ENCODE peak calls at places on chromosomes 5 and 9, in eight cellular contexts. H is fibroblast of the conjunctiva, Y is activated gamma-delta T cell, G is mucosa of gallbladder, W is iPS-NIHi11, E is AG10803, N is Peyer's patch, P is T1000. V is an unnamed sample.

GRCh38 chr5:180193749-180194375 is 15.1 kb downstream of the RASGEF1C start:
- DNase-seq in W (no peak), Y (no peak), H (no peak), N (peak; percentile 23), P (no peak), G (no peak), E (no peak), V (no peak)

GRCh38 chr9:91599564-91599963 is 175.9 kb upstream of the NFIL3 start:
- DNase-seq in P (no peak), G (no peak), E (no peak), H (no peak), N (no peak), Y (no peak), W (no peak), V (no peak)

GRCh38 chr9:92350129-92350739 is 24.5 kb downstream of the CENPP start:
- DNase-seq in W (no peak), E (peak; percentile 79), P (no peak), H (peak; percentile 73), N (no peak), G (no peak), Y (no peak), V (no peak)

GRCh38 chr5:132737982-132738770 is 830 bp upstream of the KIF3A start:
- DNase-seq in Y (no peak), G (no peak), E (no peak), H (no peak), N (no peak), P (no peak), W (no peak), V (no peak)

GRCh38 chr5:3325811-3326568 is 269.6 kb upstream of the IRX1 start:
- DNase-seq in E (peak; percentile 18), W (no peak), P (no peak), G (no peak), Y (no peak), H (peak; percentile 35), N (no peak), V (no peak)

GRCh38 chr5:15737882-15738677 is 238.1 kb downstream of the FBXL7 start:
- DNase-seq in Y (no peak), W (no peak), G (no peak), N (no peak), E (peak; percentile 85), H (no peak), P (no peak), V (no peak)

GRCh38 chr5:139745121-139745799 is 50.3 kb upstream of the PSD2 start:
- DNase-seq in H (peak; percentile 72), Y (no peak), N (no peak), G (no peak), W (peak; percentile 71), P (peak; percentile 90), E (peak; percentile 79), V (no peak)

GRCh38 chr5:59660737-59661136 is 232.8 kb downstream of the PDE4D start:
- DNase-seq in G (no peak), H (peak; percentile 20), Y (no peak), N (no peak), E (peak; percentile 40), W (no peak), P (no peak), V (peak; percentile 56)

V was measured in lung microvascular endothelial cell.